ENCODE peak calls at places on chromosomes 3 and 15, in six cellular contexts. D, I, P, T, W and J are unnamed samples.
A peak's percentile ranks its signal among the peaks of the same experiment; 100 is the strongest.

GRCh38 chr3:78736863-78737262 is 1030.9 kb downstream of the ROBO1 start:
- DNase-seq in D (peak; percentile 89), I (no peak), P (no peak), T (no peak), W (no peak), J (no peak)

GRCh38 chr3:34078418-34078817 is 280.0 kb downstream of the PDCD6IP start:
- DNase-seq in D (no peak), I (no peak), P (no peak), T (no peak), W (no peak), J (no peak)

GRCh38 chr3:112009670-112010069 is 10.9 kb downstream of the TAGLN3 start:
- DNase-seq in D (no peak), I (no peak), P (no peak), T (no peak), W (no peak), J (no peak)

GRCh38 chr15:40441736-40442531 is 1.2 kb downstream of the BAHD1 start:
- DNase-seq in D (no peak), I (no peak), P (peak; percentile 45), T (peak; percentile 21), W (no peak), J (peak; percentile 52)

GRCh38 chr15:48393650-48394049 is 62.4 kb downstream of the DUT start:
- DNase-seq in D (peak; percentile 67), I (no peak), P (no peak), T (no peak), W (no peak), J (no peak)

GRCh38 chr15:88995449-88995848 is 82.3 kb upstream of the MFGE8 start:
- DNase-seq in D (no peak), I (no peak), P (no peak), T (no peak), W (no peak), J (no peak)

GRCh38 chr15:90871097-90871715 is 2.8 kb downstream of the FURIN start:
- DNase-seq in D (peak; percentile 29), I (peak; percentile 21), P (peak; percentile 15), T (no peak), W (no peak), J (no peak)

GRCh38 chr3:101170047-101170771 is 150.2 kb downstream of the IMPG2 start:
- DNase-seq in D (no peak), I (no peak), P (no peak), T (no peak), W (no peak), J (no peak)

GRCh38 chr3:57298041-57298440 is 5.6 kb upstream of the ASB14 start:
- DNase-seq in D (no peak), I (no peak), P (no peak), T (no peak), W (no peak), J (no peak)

GRCh38 chr15:86044981-86045380 is 34.7 kb upstream of the AGBL1 start:
- DNase-seq in D (no peak), I (no peak), P (no peak), T (no peak), W (no peak), J (no peak)

GRCh38 chr15:22839046-22839705 is 710 bp downstream of the NIPA2 start:
- DNase-seq in D (peak; percentile 4), I (no peak), P (no peak), T (no peak), W (no peak), J (no peak)

GRCh38 chr15:53716909-53717878 is 42.3 kb downstream of the WDR72 start:
- DNase-seq in D (no peak), I (no peak), P (no peak), T (no peak), W (no peak), J (no peak)

GRCh38 chr3:54506603-54507002 is 384.3 kb downstream of the CACNA2D3 start:
- DNase-seq in D (no peak), I (no peak), P (no peak), T (no peak), W (no peak), J (no peak)

GRCh38 chr3:122955916-122956684 is 71.5 kb downstream of the SEMA5B start:
- DNase-seq in D (no peak), I (no peak), P (no peak), T (no peak), W (no peak), J (no peak)

GRCh38 chr3:101542952-101543351 is 18.7 kb upstream of the TRMT10C start:
- DNase-seq in D (no peak), I (no peak), P (no peak), T (peak; percentile 34), W (no peak), J (peak; percentile 44)

GRCh38 chr3:144362126-144362525 is 390.5 kb downstream of the DIPK2A start:
- DNase-seq in D (peak; percentile 74), I (no peak), P (no peak), T (no peak), W (no peak), J (no peak)

GRCh38 chr3:164408356-164408755 is 669.9 kb downstream of the SI start:
- DNase-seq in D (peak; percentile 2), I (no peak), P (no peak), T (no peak), W (no peak), J (no peak)

GRCh38 chr3:106860182-106860581 is 517.1 kb upstream of the CCDC54 start:
- DNase-seq in D (peak; percentile 3), I (no peak), P (no peak), T (no peak), W (no peak), J (no peak)

GRCh38 chr15:66046751-66047150 is 177.5 kb downstream of the RAB11A start:
- DNase-seq in D (no peak), I (no peak), P (no peak), T (no peak), W (no peak), J (no peak)

GRCh38 chr3:180466401-180467005 is 135.5 kb upstream of the TTC14 start:
- DNase-seq in D (no peak), I (no peak), P (no peak), T (no peak), W (no peak), J (no peak)

GRCh38 chr3:75294124-75294523 is 370.0 kb upstream of the FRG2C start:
- DNase-seq in D (no peak), I (no peak), P (peak; percentile 11), T (no peak), W (peak; percentile 16), J (no peak)

GRCh38 chr15:44804303-44805046 is 68.1 kb downstream of the TRIM69 start:
- DNase-seq in D (no peak), I (no peak), P (no peak), T (no peak), W (no peak), J (no peak)